ENCODE peak calls at places on chromosomes 16 and 17, in four cellular contexts. R, V, O and W are unnamed samples.

GRCh38 chr16:84593825-84594724 is 23.8 kb downstream of the COTL1 start:
- DNase-seq in R (peak; percentile 96), V (peak; percentile 46), O (no peak), W (no peak)

GRCh38 chr17:13419676-13420075 is 182.1 kb downstream of the HS3ST3A1 start:
- DNase-seq in R (no peak), V (no peak), O (no peak), W (no peak)

GRCh38 chr17:58617563-58617962 is 74.3 kb downstream of the TEX14 start:
- DNase-seq in R (no peak), V (no peak), O (no peak), W (no peak)

GRCh38 chr16:23691483-23692189 is 12.9 kb downstream of the PLK1 start:
- DNase-seq in R (no peak), V (no peak), O (no peak), W (no peak)

GRCh38 chr17:81317992-81318391 is 22.9 kb upstream of the SLC38A10 start:
- DNase-seq in R (no peak), V (no peak), O (no peak), W (no peak)

GRCh38 chr17:66760324-66760723 is 74.6 kb upstream of the CACNG5 start:
- DNase-seq in R (no peak), V (no peak), O (no peak), W (no peak)

GRCh38 chr17:58327363-58328194 is 1.0 kb downstream of the TSPOAP1 start:
- DNase-seq in R (no peak), V (no peak), O (no peak), W (no peak)

GRCh38 chr17:28925912-28926365 is 23.1 kb upstream of the DHRS13 start:
- DNase-seq in R (peak; percentile 72), V (no peak), O (no peak), W (no peak)

GRCh38 chr17:13957636-13958035 is 111.7 kb upstream of the COX10 start:
- DNase-seq in R (no peak), V (no peak), O (no peak), W (no peak)

GRCh38 chr17:78793415-78793814 is 11.3 kb upstream of the CYTH1 start:
- DNase-seq in R (no peak), V (no peak), O (no peak), W (no peak)

GRCh38 chr16:2776500-2777139 is 460 bp downstream of the ELOB start:
- DNase-seq in R (no peak), V (no peak), O (no peak), W (peak; percentile 28)

GRCh38 chr16:57899771-57900661 is 70.9 kb downstream of the CNGB1 start:
- DNase-seq in R (peak; percentile 72), V (peak; percentile 70), O (peak; percentile 76), W (peak; percentile 73)

GRCh38 chr17:49748223-49748622 is 15.7 kb downstream of the FAM117A start:
- DNase-seq in R (peak; percentile 49), V (no peak), O (no peak), W (no peak)

GRCh38 chr16:65746941-65747340 is 619.5 kb upstream of the CDH5 start:
- DNase-seq in R (no peak), V (no peak), O (no peak), W (no peak)

GRCh38 chr16:50530277-50531236 is 17.6 kb upstream of the NKD1 start:
- DNase-seq in R (no peak), V (no peak), O (no peak), W (no peak)

DNA sequence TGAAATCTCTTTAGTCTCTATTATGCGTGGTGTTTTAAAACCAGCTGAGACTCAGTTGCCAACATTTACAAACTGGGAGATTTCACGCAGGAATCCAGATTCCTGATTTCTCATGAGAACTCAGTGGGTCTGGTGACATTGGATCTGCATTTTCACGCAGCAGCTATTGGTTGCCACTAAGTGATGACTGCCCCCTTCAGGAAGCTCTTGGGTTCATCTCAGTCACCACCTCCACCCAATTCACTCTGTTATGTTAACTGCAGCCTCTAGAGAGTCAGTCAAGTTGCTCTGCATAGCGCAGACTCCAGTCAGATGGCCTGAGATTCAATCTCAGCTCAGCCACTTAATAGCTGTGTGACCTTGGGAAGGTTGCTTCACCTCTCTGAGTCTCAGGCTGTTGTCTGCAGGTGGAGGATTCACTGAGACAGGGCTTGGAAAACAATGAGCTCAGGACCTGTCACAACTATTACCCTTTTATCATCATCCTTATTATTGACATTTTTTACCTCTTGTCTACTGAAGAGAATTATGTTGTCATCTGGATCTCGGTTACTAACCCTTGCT is 6.4 kb downstream of the SHISA9 start:
- DNase-seq in R (no peak), V (no peak), O (no peak), W (no peak)
- TF ChIP-seq CTCF in R (no peak), V (no peak), O (peak; percentile 21), W (no peak)

GRCh38 chr17:3687949-3688614 is 7.9 kb downstream of the P2RX5 start:
- DNase-seq in R (no peak), V (no peak), O (no peak), W (no peak)

GRCh38 chr17:3682033-3682432 is 13.4 kb downstream of the EMC6 start:
- DNase-seq in R (no peak), V (no peak), O (no peak), W (no peak)

GRCh38 chr17:3688852-3689261 is 7.1 kb downstream of the P2RX5 start:
- DNase-seq in R (no peak), V (peak; percentile 5), O (no peak), W (no peak)

GRCh38 chr17:3683054-3683511 is 12.9 kb downstream of the P2RX5 start:
- DNase-seq in R (peak; percentile 49), V (no peak), O (no peak), W (peak; percentile 52)

GRCh38 chr17:3685174-3685812 is 10.7 kb downstream of the P2RX5 start:
- DNase-seq in R (no peak), V (no peak), O (no peak), W (no peak)
- TF ChIP-seq CTCF in R (no peak), V (no peak), O (no peak), W (no peak)

GRCh38 chr17:18321309-18321708 is 6.2 kb downstream of the SMCR8 start:
- DNase-seq in R (no peak), V (no peak), O (no peak), W (no peak)
- TF ChIP-seq CTCF in R (no peak), V (no peak), O (no peak), W (no peak)

GRCh38 chr16:27179500-27180072 is 23.7 kb upstream of the KDM8 start:
- DNase-seq in R (peak; percentile 90), V (peak; percentile 86), O (peak; percentile 53), W (peak; percentile 81)

GRCh38 chr16:27177031-27177774 is 26.1 kb upstream of the KDM8 start:
- DNase-seq in R (no peak), V (no peak), O (no peak), W (no peak)

GRCh38 chr16:27175888-27176287 is 27.4 kb upstream of the KDM8 start:
- DNase-seq in R (no peak), V (no peak), O (no peak), W (no peak)

DNA sequence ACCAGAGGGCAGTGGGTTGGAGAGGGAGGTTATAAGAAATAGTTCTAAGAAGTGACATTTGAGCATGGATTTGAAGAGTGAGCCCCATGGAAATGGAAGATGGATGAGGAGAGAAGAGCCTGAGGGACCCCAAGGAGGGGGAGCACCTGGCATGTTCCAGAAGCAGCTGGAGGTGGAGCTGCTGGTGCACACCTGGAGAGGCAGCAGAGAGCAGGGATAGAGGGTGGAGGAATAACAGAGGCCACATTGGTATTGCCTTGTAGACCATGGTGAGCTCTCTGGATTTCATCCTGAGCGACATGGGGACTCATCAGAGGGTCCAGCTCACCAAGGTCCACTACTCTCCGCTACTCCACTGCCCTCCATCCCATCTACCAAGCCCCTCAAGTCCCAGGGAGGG is 22.3 kb upstream of the KDM8 start:
- DNase-seq in R (no peak), V (no peak), O (no peak), W (no peak)
- TF ChIP-seq CTCF in R (no peak), V (no peak), O (no peak), W (no peak)

GRCh38 chr16:1075546-1075945 is 3.0 kb downstream of the SSTR5 start:
- DNase-seq in R (no peak), V (no peak), O (no peak), W (no peak)

GRCh38 chr16:1072526-1073261 is at the start of gene SSTR5:
- DNase-seq in R (no peak), V (no peak), O (no peak), W (no peak)

GRCh38 chr16:1073262-1073558 is 663 bp downstream of the SSTR5 start:
- DNase-seq in R (no peak), V (no peak), O (no peak), W (no peak)

GRCh38 chr16:1074379-1074649 is 1.8 kb downstream of the SSTR5 start:
- DNase-seq in R (no peak), V (no peak), O (no peak), W (no peak)

GRCh38 chr16:1073566-1074378 is 1.2 kb downstream of the SSTR5 start:
- DNase-seq in R (no peak), V (no peak), O (no peak), W (no peak)
- TF ChIP-seq CTCF in R (no peak), V (peak; percentile 11), O (no peak), W (peak; percentile 42)